ENCODE peak calls at places on chromosome 20, in four cellular contexts. One of them, this sample, is unnamed.

GRCh38 chr20:38799248-38799647 is 6.2 kb upstream of the PPP1R16B start:
- DNase-seq in tibial artery: no peak
- DNase-seq in pancreas: no peak
- DNase-seq in MM.1S: no peak
- DNase-seq in this sample: no peak

GRCh38 chr20:24868396-24868927 is 80.6 kb upstream of the CST7 start:
- DNase-seq in tibial artery: no peak
- DNase-seq in pancreas: no peak
- DNase-seq in MM.1S: no peak
- DNase-seq in this sample: no peak

GRCh38 chr20:20864346-20865096 is 152.1 kb upstream of the RALGAPA2 start:
- DNase-seq in tibial artery: no peak
- DNase-seq in pancreas: no peak
- DNase-seq in MM.1S: no peak
- DNase-seq in this sample: peak; percentile 57

GRCh38 chr20:59518881-59519706 is 85.2 kb upstream of the PHACTR3 start:
- DNase-seq in tibial artery: no peak
- DNase-seq in pancreas: peak; percentile 51
- DNase-seq in MM.1S: peak; percentile 60
- DNase-seq in this sample: peak; percentile 81

GRCh38 chr20:24694157-24694726 is 224.8 kb downstream of the SYNDIG1 start:
- DNase-seq in tibial artery: no peak
- DNase-seq in pancreas: no peak
- DNase-seq in MM.1S: no peak
- DNase-seq in this sample: no peak

GRCh38 chr20:35768731-35769664 is 2.8 kb upstream of the PHF20 start:
- DNase-seq in tibial artery: peak; percentile 99
- DNase-seq in pancreas: peak; percentile 67
- DNase-seq in MM.1S: no peak
- DNase-seq in this sample: peak; percentile 92

GRCh38 chr20:20083796-20084195 is 31.5 kb downstream of the CFAP61 start:
- DNase-seq in tibial artery: no peak
- DNase-seq in pancreas: no peak
- DNase-seq in MM.1S: peak; percentile 64
- DNase-seq in this sample: no peak

GRCh38 chr20:57703013-57703412 is 6.8 kb downstream of the PMEPA1 start:
- DNase-seq in tibial artery: no peak
- DNase-seq in pancreas: no peak
- DNase-seq in MM.1S: peak; percentile 5
- DNase-seq in this sample: no peak

GRCh38 chr20:25233016-25233772 is 14.7 kb upstream of the PYGB start:
- DNase-seq in tibial artery: peak; percentile 76
- DNase-seq in pancreas: peak; percentile 86
- DNase-seq in MM.1S: no peak
- DNase-seq in this sample: peak; percentile 44

GRCh38 chr20:33664085-33664761 is 2.1 kb downstream of the C20orf144 start:
- DNase-seq in tibial artery: no peak
- DNase-seq in pancreas: peak; percentile 13
- DNase-seq in MM.1S: no peak
- DNase-seq in this sample: no peak

GRCh38 chr20:57835462-57836455 is 125.9 kb upstream of the PMEPA1 start:
- DNase-seq in tibial artery: no peak
- DNase-seq in pancreas: no peak
- DNase-seq in MM.1S: no peak
- DNase-seq in this sample: no peak

GRCh38 chr20:36017034-36017951 is 48.9 kb downstream of the CNBD2 start:
- DNase-seq in tibial artery: no peak
- DNase-seq in pancreas: peak; percentile 57
- DNase-seq in MM.1S: no peak
- DNase-seq in this sample: peak; percentile 29

GRCh38 chr20:20785226-20785625 is 72.8 kb upstream of the RALGAPA2 start:
- DNase-seq in tibial artery: no peak
- DNase-seq in pancreas: no peak
- DNase-seq in MM.1S: no peak
- DNase-seq in this sample: no peak

GRCh38 chr20:51480507-51481270 is 61.8 kb downstream of the NFATC2 start:
- DNase-seq in tibial artery: no peak
- DNase-seq in pancreas: no peak
- DNase-seq in MM.1S: no peak
- DNase-seq in this sample: no peak

GRCh38 chr20:51496964-51497363 is 45.6 kb downstream of the NFATC2 start:
- DNase-seq in tibial artery: no peak
- DNase-seq in pancreas: no peak
- DNase-seq in MM.1S: no peak
- DNase-seq in this sample: no peak

GRCh38 chr20:43495388-43495787 is 12.1 kb upstream of the L3MBTL1 start:
- DNase-seq in tibial artery: no peak
- DNase-seq in pancreas: no peak
- DNase-seq in MM.1S: no peak
- DNase-seq in this sample: peak; percentile 22

GRCh38 chr20:38001981-38002380 is 31.3 kb downstream of the TTI1 start:
- DNase-seq in tibial artery: no peak
- DNase-seq in pancreas: no peak
- DNase-seq in MM.1S: no peak
- DNase-seq in this sample: no peak

GRCh38 chr20:2114106-2114505 is 12.5 kb downstream of the STK35 start:
- DNase-seq in tibial artery: no peak
- DNase-seq in pancreas: no peak
- DNase-seq in MM.1S: no peak
- DNase-seq in this sample: no peak

GRCh38 chr20:2116170-2116940 is 14.7 kb downstream of the STK35 start:
- DNase-seq in tibial artery: no peak
- DNase-seq in pancreas: no peak
- DNase-seq in MM.1S: no peak
- DNase-seq in this sample: no peak

GRCh38 chr20:2112910-2113309 is 11.3 kb downstream of the STK35 start:
- DNase-seq in tibial artery: no peak
- DNase-seq in pancreas: no peak
- DNase-seq in MM.1S: no peak
- DNase-seq in this sample: no peak

GRCh38 chr20:2114560-2114959 is 12.9 kb downstream of the STK35 start:
- DNase-seq in tibial artery: no peak
- DNase-seq in pancreas: no peak
- DNase-seq in MM.1S: no peak
- DNase-seq in this sample: no peak

GRCh38 chr20:2114990-2115681 is 13.5 kb downstream of the STK35 start:
- DNase-seq in tibial artery: no peak
- DNase-seq in pancreas: no peak
- DNase-seq in MM.1S: no peak
- DNase-seq in this sample: no peak
- H3K4me1 ChIP-seq in tibial artery: peaks cover 23% of the 10 kb centered on the region
- H3K4me1 ChIP-seq in pancreas: no peaks in the 10 kb centered on the region
- H3K4me1 ChIP-seq in MM.1S: no peaks in the 10 kb centered on the region
- H3K4me1 ChIP-seq in this sample: no peaks in the 10 kb centered on the region

GRCh38 chr20:5128886-5129285 is 2.1 kb downstream of the CDS2 start:
- DNase-seq in tibial artery: no peak
- DNase-seq in pancreas: no peak
- DNase-seq in MM.1S: no peak
- DNase-seq in this sample: no peak

GRCh38 chr20:5135363-5136012 is 8.7 kb downstream of the CDS2 start:
- DNase-seq in tibial artery: peak; percentile 31
- DNase-seq in pancreas: no peak
- DNase-seq in MM.1S: no peak
- DNase-seq in this sample: no peak

GRCh38 chr20:5127859-5128409 is 1.1 kb downstream of the CDS2 start:
- DNase-seq in tibial artery: peak; percentile 29
- DNase-seq in pancreas: no peak
- DNase-seq in MM.1S: no peak
- DNase-seq in this sample: no peak

GRCh38 chr20:5133998-5134397 is 7.2 kb downstream of the CDS2 start:
- DNase-seq in tibial artery: no peak
- DNase-seq in pancreas: no peak
- DNase-seq in MM.1S: no peak
- DNase-seq in this sample: no peak

DNA sequence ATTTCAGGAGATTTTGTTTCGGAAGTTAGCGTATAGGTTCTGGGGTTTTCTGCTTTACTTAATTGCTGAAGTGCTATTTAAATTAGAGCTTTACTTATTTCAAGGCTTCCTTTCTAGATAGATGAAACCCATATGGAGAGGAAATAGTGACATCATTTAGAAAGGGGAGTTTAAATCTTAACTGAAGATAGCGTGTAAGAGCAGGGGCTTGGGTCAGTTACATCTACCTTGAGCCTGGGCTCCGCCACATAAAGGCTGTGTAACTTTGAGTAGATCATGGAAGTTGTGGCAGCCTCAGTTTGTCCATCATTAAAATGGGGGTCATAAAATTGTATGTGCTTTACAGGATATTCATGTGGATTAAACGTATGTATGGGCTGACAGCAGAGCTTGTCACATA is 4.7 kb downstream of the CDS2 start:
- DNase-seq in tibial artery: no peak
- DNase-seq in pancreas: no peak
- DNase-seq in MM.1S: no peak
- DNase-seq in this sample: no peak
- H3K4me1 ChIP-seq in tibial artery: peaks cover 84% of the 10 kb centered on the region
- H3K4me1 ChIP-seq in pancreas: peaks cover 2% of the 10 kb centered on the region
- H3K4me1 ChIP-seq in MM.1S: peaks cover 7% of the 10 kb centered on the region
- H3K4me1 ChIP-seq in this sample: peaks cover 7% of the 10 kb centered on the region

GRCh38 chr20:17522528-17522927 is 8.7 kb downstream of the BFSP1 start:
- DNase-seq in tibial artery: no peak
- DNase-seq in pancreas: no peak
- DNase-seq in MM.1S: no peak
- DNase-seq in this sample: no peak

GRCh38 chr20:17519606-17520285 is 11.4 kb downstream of the BFSP1 start:
- DNase-seq in tibial artery: no peak
- DNase-seq in pancreas: no peak
- DNase-seq in MM.1S: no peak
- DNase-seq in this sample: peak; percentile 78

GRCh38 chr20:17520583-17520982 is 10.6 kb downstream of the BFSP1 start:
- DNase-seq in tibial artery: no peak
- DNase-seq in pancreas: no peak
- DNase-seq in MM.1S: no peak
- DNase-seq in this sample: no peak

GRCh38 chr20:17515053-17515452 is 16.1 kb downstream of the BFSP1 start:
- DNase-seq in tibial artery: no peak
- DNase-seq in pancreas: no peak
- DNase-seq in MM.1S: no peak
- DNase-seq in this sample: no peak

DNA sequence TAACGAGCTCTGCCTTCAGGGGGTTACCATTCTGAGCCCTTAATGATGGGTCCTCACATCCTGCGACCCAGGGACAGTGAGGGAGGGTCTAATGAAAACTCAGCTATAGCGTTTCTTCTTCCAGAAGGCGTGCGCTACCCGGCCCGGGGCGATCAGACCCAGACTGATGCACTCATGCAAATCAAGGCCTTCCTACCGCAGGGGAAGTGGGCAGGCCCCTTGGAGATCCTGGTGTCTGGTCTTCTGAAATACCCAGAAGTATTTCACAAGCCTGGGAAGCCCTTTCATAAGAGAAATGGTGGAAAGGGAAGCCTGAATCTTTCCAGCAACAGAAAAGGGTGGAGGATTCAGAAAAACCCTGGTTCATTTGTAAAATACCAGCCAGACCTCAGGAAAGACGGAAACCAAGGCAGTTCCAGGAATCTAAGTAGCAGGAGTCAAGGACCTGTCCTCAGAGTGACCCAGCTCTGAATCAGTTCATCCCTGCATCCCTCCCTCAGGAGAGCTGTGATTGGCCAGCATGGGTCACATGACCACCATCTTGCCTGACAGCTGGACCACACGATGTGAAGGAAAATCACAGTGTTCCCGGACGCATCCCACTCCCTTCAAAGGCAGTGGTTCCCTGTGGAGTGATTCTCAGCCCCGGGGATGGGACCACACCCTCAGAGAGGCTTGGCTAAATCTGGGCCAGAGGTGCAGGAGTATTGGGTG is 12.7 kb downstream of the BFSP1 start:
- DNase-seq in tibial artery: no peak
- DNase-seq in pancreas: no peak
- DNase-seq in MM.1S: no peak
- DNase-seq in this sample: peak; percentile 70
- H3K4me1 ChIP-seq in tibial artery: no peaks in the 10 kb centered on the region
- H3K4me1 ChIP-seq in pancreas: no peaks in the 10 kb centered on the region
- H3K4me1 ChIP-seq in MM.1S: no peaks in the 10 kb centered on the region
- H3K4me1 ChIP-seq in this sample: peaks cover 67% of the 10 kb centered on the region

DNA sequence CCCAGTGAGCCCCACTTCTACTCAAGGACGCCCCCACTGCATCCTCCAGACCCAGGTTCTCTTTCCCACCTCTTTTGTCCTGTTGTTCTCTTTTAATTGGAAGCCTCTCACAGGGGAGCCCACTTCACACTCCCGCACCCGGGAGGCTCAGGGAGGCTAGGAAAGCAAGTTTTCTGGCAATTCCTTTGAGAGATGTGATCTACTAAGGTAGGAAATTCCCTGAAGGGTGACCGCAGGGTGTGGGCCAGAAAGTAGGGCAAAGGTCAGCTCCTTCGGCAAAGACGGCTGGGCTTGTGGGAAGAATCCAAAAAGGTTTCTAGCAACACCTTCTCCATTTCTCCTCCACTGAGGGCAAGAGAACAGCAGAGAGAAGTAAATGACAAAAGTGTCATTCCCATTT is 98.1 kb upstream of the PTPN1 start:
- DNase-seq in tibial artery: no peak
- DNase-seq in pancreas: peak; percentile 44
- DNase-seq in MM.1S: no peak
- DNase-seq in this sample: no peak
- H3K4me1 ChIP-seq in tibial artery: peaks cover 59% of the 10 kb centered on the region
- H3K4me1 ChIP-seq in pancreas: peaks cover 14% of the 10 kb centered on the region
- H3K4me1 ChIP-seq in MM.1S: no peaks in the 10 kb centered on the region
- H3K4me1 ChIP-seq in this sample: peaks cover 46% of the 10 kb centered on the region

DNA sequence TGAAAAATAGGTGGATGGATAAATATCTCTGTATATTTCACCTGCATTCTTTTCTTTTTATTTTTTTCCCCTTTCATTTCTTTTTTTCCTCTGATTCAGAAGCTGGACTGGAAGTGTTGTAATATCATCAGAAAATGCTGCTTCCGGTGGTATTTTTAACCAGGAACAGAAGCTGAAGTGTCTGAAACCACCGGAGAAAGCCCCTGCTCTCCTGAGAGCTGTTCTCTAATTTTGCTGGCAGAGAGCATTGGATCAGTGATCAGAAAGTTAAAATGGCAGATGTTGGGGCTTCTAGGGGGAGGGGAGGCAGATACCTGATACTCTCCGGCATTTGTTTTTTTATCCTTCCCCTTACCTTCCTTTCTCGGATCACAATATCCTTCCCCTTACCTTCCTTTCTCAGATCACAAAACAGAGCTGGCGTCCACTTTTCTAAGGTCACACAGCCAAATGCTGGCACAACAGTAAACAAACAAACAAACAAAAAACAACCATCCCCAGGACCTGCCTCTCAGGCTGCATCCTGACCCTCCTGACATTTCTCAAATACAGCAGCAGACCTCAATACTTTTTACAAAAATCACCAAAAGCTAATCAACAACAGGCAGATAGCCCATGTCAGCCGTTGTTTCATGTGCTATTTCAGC is 143.2 kb upstream of the ZNF217 start:
- DNase-seq in tibial artery: no peak
- DNase-seq in pancreas: no peak
- DNase-seq in MM.1S: peak; percentile 52
- DNase-seq in this sample: no peak
- H3K4me1 ChIP-seq in tibial artery: peaks cover 5% of the 10 kb centered on the region
- H3K4me1 ChIP-seq in pancreas: peaks cover 16% of the 10 kb centered on the region
- H3K4me1 ChIP-seq in MM.1S: peaks cover 40% of the 10 kb centered on the region
- H3K4me1 ChIP-seq in this sample: peaks cover 77% of the 10 kb centered on the region